ENCODE peak calls at places on chromosomes 6 and 20, in six cellular contexts. Q, P, Y, N, D and V are unnamed samples.

GRCh38 chr20:3681931-3682820 is at the start of gene ADAM33:
- DNase-seq in Y (no peak), N (no peak), P (no peak), Q (no peak), D (no peak), V (no peak)

GRCh38 chr6:154302111-154302752 is 54.4 kb downstream of the IPCEF1 start:
- DNase-seq in D (peak), Q (no peak), N (peak), Y (no peak), P (peak), V (no peak)

GRCh38 chr6:39209360-39209811 is 19.9 kb downstream of the KCNK5 start:
- DNase-seq in Q (no peak), D (no peak), N (no peak), P (no peak), Y (peak), V (no peak)

GRCh38 chr6:4133941-4134838 is 1.2 kb downstream of the ECI2 start:
- DNase-seq in Y (no peak), D (no peak), Q (peak), N (peak), P (no peak), V (peak)

GRCh38 chr20:11170565-11170964 is 496.8 kb upstream of the JAG1 start:
- DNase-seq in D (no peak), N (no peak), P (peak), Y (no peak), Q (no peak), V (no peak)

GRCh38 chr20:25148181-25148981 is 47.1 kb upstream of the ENTPD6 start:
- DNase-seq in Y (no peak), D (no peak), Q (no peak), N (no peak), P (peak), V (no peak)

GRCh38 chr6:154951400-154952200 is 43.5 kb upstream of the TIAM2 start:
- DNase-seq in P (no peak), Q (no peak), Y (no peak), D (peak), N (peak), V (no peak)

GRCh38 chr6:96394727-96395126 is 126.9 kb upstream of the UFL1 start:
- DNase-seq in N (no peak), Y (peak), D (no peak), P (no peak), Q (peak), V (peak)

GRCh38 chr6:156778615-156779205 is 1.5 kb downstream of the ARID1B start:
- DNase-seq in N (peak), P (no peak), Y (peak), D (no peak), Q (peak), V (peak)

GRCh38 chr20:63502671-63503172 is 3.8 kb upstream of the EEF1A2 start:
- DNase-seq in N (no peak), Q (no peak), P (no peak), D (no peak), Y (no peak), V (no peak)

GRCh38 chr20:36666181-36666740 is 20.3 kb upstream of the SLA2 start:
- DNase-seq in Q (no peak), P (peak), N (no peak), Y (peak), D (no peak), V (peak)

GRCh38 chr20:37902504-37903313 is at the start of gene VSTM2L:
- DNase-seq in Q (peak), Y (peak), P (peak), N (peak), D (no peak), V (no peak)

GRCh38 chr6:157008568-157008967 is 231.4 kb downstream of the ARID1B start:
- DNase-seq in N (no peak), Y (no peak), Q (no peak), D (no peak), P (no peak), V (no peak)

GRCh38 chr6:25560851-25561250 is 91.2 kb upstream of the SCGN start:
- DNase-seq in Q (no peak), P (no peak), D (no peak), Y (no peak), N (no peak), V (no peak)

GRCh38 chr20:19827818-19828217 is 69.8 kb downstream of the RIN2 start:
- DNase-seq in Q (no peak), Y (no peak), D (no peak), P (no peak), N (no peak), V (no peak)

GRCh38 chr20:2576317-2576727 is 39.9 kb downstream of the TMC2 start:
- DNase-seq in D (no peak), Q (no peak), P (no peak), N (no peak), Y (no peak), V (no peak)

GRCh38 chr6:127765949-127766348 is 134.9 kb downstream of the THEMIS start:
- DNase-seq in Y (no peak), Q (no peak), P (no peak), D (no peak), N (no peak), V (no peak)

GRCh38 chr6:150573041-150573681 is 26.5 kb upstream of the PLEKHG1 start:
- DNase-seq in P (no peak), Y (no peak), Q (no peak), N (peak), D (no peak), V (no peak)

GRCh38 chr6:73109659-73110058 is 115.6 kb downstream of the KHDC1L start:
- DNase-seq in P (no peak), D (no peak), Q (no peak), Y (no peak), N (no peak), V (no peak)

GRCh38 chr20:17469631-17470030 is 61.5 kb downstream of the BFSP1 start:
- DNase-seq in Q (no peak), P (no peak), D (no peak), N (no peak), Y (no peak), V (no peak)

GRCh38 chr20:46838002-46838401 is 56.6 kb upstream of the EYA2 start:
- DNase-seq in P (no peak), Q (no peak), Y (no peak), D (no peak), N (no peak), V (no peak)

GRCh38 chr20:10034717-10035571 is at the start of gene ANKEF1:
- DNase-seq in P (peak), N (peak), D (no peak), Q (peak), Y (peak), V (peak)

GRCh38 chr6:112428477-112428876 is 81.3 kb downstream of the RFPL4B start:
- DNase-seq in P (no peak), Y (no peak), N (no peak), Q (no peak), D (no peak), V (no peak)

GRCh38 chr6:73731285-73731684 is 35.3 kb downstream of the CD109 start:
- DNase-seq in P (no peak), D (no peak), Q (no peak), Y (no peak), N (no peak), V (no peak)

GRCh38 chr6:167426620-167427019 is 101.7 kb downstream of the TTLL2 start:
- DNase-seq in P (no peak), N (no peak), Y (no peak), D (no peak), Q (no peak), V (no peak)

GRCh38 chr6:159969204-159969912 is 476 bp downstream of the IGF2R start:
- DNase-seq in N (no peak), D (no peak), P (peak), Y (no peak), Q (peak), V (no peak)

GRCh38 chr6:112244428-112244827 is 9.9 kb downstream of the LAMA4 start:
- DNase-seq in D (no peak), P (no peak), Y (no peak), N (no peak), Q (no peak), V (no peak)

GRCh38 chr6:169825558-169826225 is 74.3 kb downstream of the ERMARD start:
- DNase-seq in Q (no peak), D (no peak), P (no peak), N (no peak), Y (no peak), V (no peak)

DNA sequence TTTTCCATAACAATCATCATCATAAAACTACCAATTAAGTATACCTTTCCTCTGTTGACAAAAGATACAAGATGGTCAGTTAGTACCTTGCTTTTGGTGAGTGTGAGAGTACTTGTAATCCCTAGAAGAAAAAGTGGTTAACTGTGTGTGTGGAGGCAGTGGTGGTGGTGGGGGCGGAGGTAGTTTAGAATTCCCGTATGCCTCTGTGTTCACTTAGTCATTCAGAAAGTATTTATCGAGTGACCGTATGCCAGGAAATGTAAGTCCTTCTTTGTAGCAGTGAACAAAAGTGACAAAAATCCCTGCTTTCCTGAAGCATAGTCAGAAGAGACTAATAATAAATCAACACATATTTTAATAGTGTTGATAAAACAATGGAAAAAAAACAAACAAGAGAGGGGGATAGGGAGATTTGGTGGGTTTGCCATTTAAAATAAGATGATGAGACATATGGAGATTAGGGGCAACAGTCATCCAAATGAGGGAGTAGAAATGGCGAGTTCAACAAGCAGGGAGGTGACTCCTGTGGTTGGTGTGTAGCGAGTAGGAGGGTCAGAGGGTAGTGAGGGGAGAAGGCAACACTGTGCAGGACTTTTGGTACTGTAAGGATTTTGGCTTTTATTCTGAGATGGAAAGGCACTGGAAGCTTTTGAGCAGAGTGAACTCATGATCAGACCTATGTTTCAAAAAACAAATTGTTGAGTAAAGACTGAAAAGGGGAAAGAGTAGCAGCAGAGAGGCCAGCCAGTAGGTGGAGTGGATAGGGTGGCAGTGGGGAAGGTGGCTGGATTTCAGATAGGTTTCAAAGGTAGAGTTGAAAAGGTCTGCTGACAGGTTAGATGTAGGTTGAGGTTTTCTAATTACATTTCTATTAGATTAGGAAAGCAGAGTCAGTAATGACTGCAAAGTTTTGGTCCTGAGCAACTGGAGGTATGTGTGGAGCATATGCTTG is 40.3 kb upstream of the SIM1 start:
- DNase-seq in Y (peak), D (no peak), Q (no peak), N (no peak), P (peak), V (no peak)
- TF ChIP-seq BHLHE40 in Y (no peak), D (no peak), Q (no peak), N (no peak), P (no peak), V (no peak)

DNA sequence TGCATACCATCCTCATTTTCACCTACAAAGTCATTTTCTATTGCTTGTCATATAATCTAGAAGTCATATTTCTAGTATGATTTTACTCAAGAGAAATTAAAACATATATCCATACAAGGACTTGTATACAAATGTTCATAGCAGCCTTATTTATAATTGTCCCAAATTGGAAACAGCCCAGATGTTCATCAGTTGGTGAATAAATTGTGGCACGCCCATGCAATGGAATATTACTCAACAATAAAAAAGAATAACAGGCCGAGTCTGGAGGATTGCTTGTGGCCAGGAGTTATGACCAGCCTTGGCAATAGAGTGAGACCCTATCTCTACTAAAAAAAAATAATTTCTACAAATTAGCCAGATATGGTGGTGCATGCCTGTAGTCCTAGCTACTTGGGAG is 28.8 kb downstream of the C6orf163 start:
- DNase-seq in Q (no peak), N (no peak), Y (no peak), D (no peak), P (no peak), V (no peak)
- TF ChIP-seq BHLHE40 in Q (no peak), N (no peak), Y (no peak), D (no peak), P (no peak), V (no peak)

GRCh38 chr6:17268114-17268513 is 13.0 kb upstream of the RBM24 start:
- DNase-seq in Y (no peak), D (no peak), P (peak), Q (no peak), N (no peak), V (no peak)
- TF ChIP-seq BHLHE40 in Y (no peak), D (no peak), P (no peak), Q (no peak), N (no peak), V (no peak)

GRCh38 chr6:109927052-109927451 is 51.1 kb upstream of the GPR6 start:
- DNase-seq in N (no peak), Y (no peak), P (no peak), Q (no peak), D (no peak), V (no peak)

GRCh38 chr6:109925060-109925459 is 53.1 kb upstream of the GPR6 start:
- DNase-seq in N (no peak), D (no peak), P (no peak), Q (no peak), Y (no peak), V (no peak)

GRCh38 chr6:109920911-109921310 is 57.2 kb upstream of the GPR6 start:
- DNase-seq in D (no peak), P (no peak), N (no peak), Y (no peak), Q (no peak), V (no peak)

GRCh38 chr6:109918227-109918626 is 59.9 kb upstream of the GPR6 start:
- DNase-seq in Y (no peak), D (no peak), Q (no peak), N (no peak), P (no peak), V (no peak)

GRCh38 chr6:109922851-109923250 is 55.3 kb upstream of the GPR6 start:
- DNase-seq in Q (no peak), P (no peak), D (no peak), N (no peak), Y (no peak), V (no peak)
- TF ChIP-seq BHLHE40 in Q (no peak), P (no peak), D (no peak), N (no peak), Y (no peak), V (no peak)

GRCh38 chr20:34109442-34109841 is 2.6 kb downstream of the EIF2S2 start:
- DNase-seq in D (no peak), N (no peak), P (no peak), Y (no peak), Q (no peak), V (no peak)

GRCh38 chr20:34111712-34112599 is at the start of gene EIF2S2:
- DNase-seq in P (peak), N (peak), Y (peak), Q (peak), D (peak), V (peak)

GRCh38 chr20:34111057-34111711 is 859 bp downstream of the EIF2S2 start:
- DNase-seq in Q (no peak), Y (peak), D (no peak), P (peak), N (no peak), V (no peak)

GRCh38 chr20:34108616-34109174 is 3.3 kb downstream of the EIF2S2 start:
- DNase-seq in Y (no peak), N (no peak), Q (no peak), D (no peak), P (no peak), V (no peak)

GRCh38 chr20:34110025-34111013 is 1.7 kb downstream of the EIF2S2 start:
- DNase-seq in N (no peak), Y (no peak), Q (no peak), P (peak), D (no peak), V (peak)
- TF ChIP-seq BHLHE40 in N (no peak), Y (no peak), Q (no peak), P (no peak), D (no peak), V (no peak)

GRCh38 chr20:60345106-60345505 is 386.9 kb downstream of the CDH26 start:
- DNase-seq in P (no peak), Y (no peak), D (no peak), N (no peak), Q (no peak), V (no peak)

GRCh38 chr20:60354181-60354580 is 396.0 kb downstream of the CDH26 start:
- DNase-seq in D (no peak), N (peak), Y (no peak), Q (no peak), P (no peak), V (no peak)

GRCh38 chr20:60352580-60352979 is 394.4 kb downstream of the CDH26 start:
- DNase-seq in N (no peak), Q (no peak), D (no peak), P (no peak), Y (no peak), V (no peak)

GRCh38 chr20:60352017-60352416 is 393.8 kb downstream of the CDH26 start:
- DNase-seq in D (no peak), N (no peak), P (no peak), Y (no peak), Q (no peak), V (no peak)

GRCh38 chr20:60349418-60349817 is 391.2 kb downstream of the CDH26 start:
- DNase-seq in Q (no peak), N (no peak), Y (no peak), P (no peak), D (no peak), V (no peak)
- TF ChIP-seq BHLHE40 in Q (no peak), N (no peak), Y (no peak), P (no peak), D (no peak), V (no peak)

GRCh38 chr20:44137210-44137781 is 49.7 kb downstream of the JPH2 start:
- DNase-seq in Q (no peak), D (no peak), P (peak), Y (peak), N (no peak), V (no peak)
- TF ChIP-seq BHLHE40 in Q (no peak), D (no peak), P (no peak), Y (no peak), N (no peak), V (no peak)

GRCh38 chr6:27414996-27415395 is 26.4 kb downstream of the ZNF391 start:
- DNase-seq in Y (no peak), Q (no peak), D (no peak), P (no peak), N (no peak), V (no peak)
- TF ChIP-seq BHLHE40 in Y (no peak), Q (no peak), D (no peak), P (no peak), N (no peak), V (no peak)